ENCODE peak calls at places on chromosome 1, in four cellular contexts. Z is tibial nerve, N is stomach, W is transverse colon. T is an unnamed sample.

GRCh38 chr1:6358757-6359567 is 34.6 kb downstream of the ACOT7 start:
- DNase-seq in Z (no peak), W (peak; percentile 42), N (no peak), T (no peak)

GRCh38 chr1:41102653-41103052 is 81.1 kb upstream of the SLFNL1 start:
- DNase-seq in W (no peak), N (no peak), Z (no peak), T (no peak)

GRCh38 chr1:103107696-103108524 is at the start of gene COL11A1:
- DNase-seq in W (no peak), Z (no peak), N (no peak), T (no peak)

GRCh38 chr1:9315411-9316079 is 22.9 kb downstream of the SPSB1 start:
- DNase-seq in W (no peak), Z (no peak), N (no peak), T (no peak)

GRCh38 chr1:114861384-114861783 is 6.7 kb downstream of the SYCP1 start:
- DNase-seq in Z (no peak), N (no peak), W (no peak), T (no peak)

GRCh38 chr1:205827623-205828022 is 14.6 kb upstream of the SLC41A1 start:
- DNase-seq in N (peak; percentile 53), Z (no peak), W (no peak), T (no peak)

GRCh38 chr1:232873931-232874330 is 68.7 kb downstream of the MAP10 start:
- DNase-seq in W (no peak), N (no peak), Z (no peak), T (no peak)

GRCh38 chr1:172477741-172478140 is 33.9 kb upstream of the PIGC start:
- DNase-seq in Z (no peak), W (no peak), N (no peak), T (no peak)

GRCh38 chr1:248851390-248851789 is 7.5 kb downstream of the ZNF692 start:
- DNase-seq in W (no peak), Z (no peak), N (no peak), T (no peak)

GRCh38 chr1:30339866-30340265 is 383.5 kb downstream of the MATN1 start:
- DNase-seq in Z (no peak), W (no peak), N (no peak), T (no peak)

GRCh38 chr1:166865931-166866330 is 10.1 kb downstream of the TADA1 start:
- DNase-seq in Z (no peak), N (no peak), W (no peak), T (peak; percentile 55)

GRCh38 chr1:207810173-207810572 is 58.3 kb downstream of the CD46 start:
- DNase-seq in W (no peak), Z (peak; percentile 3), N (no peak), T (peak; percentile 77)

GRCh38 chr1:207811920-207812720 is 60.3 kb downstream of the CD46 start:
- DNase-seq in Z (no peak), W (no peak), N (peak; percentile 82), T (no peak)

GRCh38 chr1:207810606-207811295 is 58.9 kb downstream of the CD46 start:
- DNase-seq in Z (peak; percentile 5), W (no peak), N (no peak), T (no peak)

GRCh38 chr1:207812778-207813512 is 61.1 kb downstream of the CD46 start:
- DNase-seq in N (no peak), Z (no peak), W (no peak), T (no peak)

GRCh38 chr1:207811319-207811718 is 59.5 kb downstream of the CD46 start:
- DNase-seq in Z (no peak), N (no peak), W (no peak), T (no peak)
- H3K27ac ChIP-seq in Z (peak overlapping the region; percentile 83), N (peak overlapping the region; percentile 97), W (peak overlapping the region; percentile 81), T (peak overlapping the region; percentile 99)

GRCh38 chr1:180530501-180530900 is 28.1 kb upstream of the ACBD6 start:
- DNase-seq in N (no peak), Z (no peak), W (peak; percentile 11), T (no peak)
- TF ChIP-seq EP300 in N (no peak), Z (peak; percentile 40), W (no peak), T (no peak)

GRCh38 chr1:16047791-16048475 is 4.4 kb downstream of the CLCNKB start:
- DNase-seq in Z (no peak), N (no peak), W (no peak), T (no peak)
- H3K4me3 ChIP-seq in Z (no peak overlapping the region), N (no peak overlapping the region), W (no peak overlapping the region), T (peak overlapping the region; percentile 53)

GRCh38 chr1:94602312-94602711 is 60.8 kb upstream of the F3 start:
- DNase-seq in Z (no peak), N (peak; percentile 45), W (peak; percentile 52), T (no peak)
- H3K27ac ChIP-seq in Z (no peak overlapping the region), N (peak overlapping the region; percentile 63), W (peak overlapping the region; percentile 35), T (no peak overlapping the region)

GRCh38 chr1:145997156-145998023 is 1.0 kb upstream of the TXNIP start:
- DNase-seq in N (peak; percentile 53), Z (peak; percentile 71), W (peak; percentile 74), T (no peak)
- TF ChIP-seq EP300 in N (no peak), Z (peak; percentile 8), W (peak; percentile 86), T (no peak)

T was measured in esophagus muscularis mucosa.